ENCODE peak calls at places on chromosomes 11 and 22, in six cellular contexts. K is left ventricle myocardium inferior, Q is sciatic nerve, W is A172, A is endothelial cell, B is epithelial cell of esophagus. O is an unnamed sample.
A peak's percentile ranks its signal among the peaks of the same experiment; 100 is the strongest.

GRCh38 chr11:105189586-105189985 is 50.0 kb upstream of the CARD18 start:
- DNase-seq in K (no peak), Q (no peak), W (no peak), A (no peak), B (peak; percentile 86), O (no peak)

GRCh38 chr11:59923813-59924212 is 14.4 kb upstream of the OOSP1 start:
- DNase-seq in K (no peak), Q (no peak), W (no peak), A (peak; percentile 6), B (no peak), O (no peak)

GRCh38 chr11:112049777-112050176 is 24.0 kb downstream of the PIH1D2 start:
- DNase-seq in K (no peak), Q (no peak), W (no peak), A (no peak), B (peak; percentile 75), O (no peak)

GRCh38 chr11:63985812-63986155 is 454 bp upstream of the OTUB1 start:
- DNase-seq in K (no peak), Q (no peak), W (no peak), A (no peak), B (no peak), O (no peak)

GRCh38 chr11:46391578-46392420 is at the start of gene CHRM4:
- DNase-seq in K (no peak), Q (no peak), W (no peak), A (peak; percentile 64), B (no peak), O (no peak)

GRCh38 chr22:45997077-45997774 is 20.3 kb upstream of the WNT7B start:
- DNase-seq in K (peak; percentile 95), Q (peak; percentile 90), W (peak; percentile 91), A (peak; percentile 44), B (peak; percentile 43), O (peak; percentile 94)

GRCh38 chr11:64447717-64448598 is 89.0 kb downstream of the RPS6KA4 start:
- DNase-seq in K (peak; percentile 22), Q (peak; percentile 27), W (peak; percentile 13), A (no peak), B (no peak), O (peak; percentile 2)

GRCh38 chr22:50205781-50206569 is 5.2 kb downstream of the SELENOO start:
- DNase-seq in K (no peak), Q (no peak), W (no peak), A (no peak), B (no peak), O (no peak)

GRCh38 chr11:66237867-66238266 is 30.6 kb upstream of the RAB1B start:
- DNase-seq in K (no peak), Q (no peak), W (no peak), A (no peak), B (no peak), O (no peak)

GRCh38 chr11:1054143-1055108 is 17.9 kb upstream of the MUC6 start:
- DNase-seq in K (no peak), Q (peak; percentile 49), W (peak; percentile 49), A (no peak), B (no peak), O (no peak)

GRCh38 chr11:68715685-68716084 is 31.3 kb downstream of the GAL start:
- DNase-seq in K (no peak), Q (no peak), W (no peak), A (no peak), B (no peak), O (no peak)

GRCh38 chr11:85898456-85898855 is 43.3 kb downstream of the CCDC83 start:
- DNase-seq in K (no peak), Q (no peak), W (no peak), A (no peak), B (no peak), O (no peak)

GRCh38 chr11:3126207-3126865 is 38.8 kb downstream of the OSBPL5 start:
- DNase-seq in K (peak; percentile 49), Q (peak; percentile 57), W (no peak), A (peak; percentile 43), B (peak; percentile 42), O (no peak)

GRCh38 chr22:28129319-28129962 is 210.4 kb upstream of the PITPNB start:
- DNase-seq in K (no peak), Q (no peak), W (no peak), A (no peak), B (no peak), O (no peak)

GRCh38 chr11:71485466-71485865 is 32.5 kb downstream of the NADSYN1 start:
- DNase-seq in K (no peak), Q (peak; percentile 33), W (no peak), A (no peak), B (no peak), O (no peak)

GRCh38 chr22:32261306-32261705 is 6.2 kb upstream of the SLC5A4 start:
- DNase-seq in K (no peak), Q (no peak), W (no peak), A (no peak), B (no peak), O (no peak)

GRCh38 chr22:17964153-17964552 is 60.2 kb downstream of the MICAL3 start:
- DNase-seq in K (no peak), Q (no peak), W (no peak), A (no peak), B (no peak), O (peak; percentile 47)

GRCh38 chr11:72378704-72379383 is 55.5 kb downstream of the CLPB start:
- DNase-seq in K (peak; percentile 69), Q (peak; percentile 70), W (no peak), A (no peak), B (no peak), O (peak; percentile 42)

GRCh38 chr11:15113381-15113780 is 1.3 kb upstream of the INSC start:
- DNase-seq in K (no peak), Q (no peak), W (no peak), A (no peak), B (no peak), O (no peak)

GRCh38 chr11:32334822-32335221 is 100.5 kb downstream of the WT1 start:
- DNase-seq in K (no peak), Q (no peak), W (no peak), A (no peak), B (peak; percentile 24), O (no peak)

GRCh38 chr22:19291218-19291579 is 320 bp downstream of the CLTCL1 start:
- DNase-seq in K (peak; percentile 47), Q (peak; percentile 73), W (no peak), A (peak; percentile 49), B (peak; percentile 34), O (no peak)

GRCh38 chr11:32105871-32106312 is 15.0 kb downstream of the RCN1 start:
- DNase-seq in K (no peak), Q (no peak), W (no peak), A (no peak), B (no peak), O (no peak)

GRCh38 chr11:41660585-41660984 is 201.1 kb upstream of the LRRC4C start:
- DNase-seq in K (no peak), Q (no peak), W (no peak), A (peak; percentile 23), B (no peak), O (no peak)

GRCh38 chr22:46125816-46126770 is 24.2 kb upstream of the PPARA start:
- DNase-seq in K (no peak), Q (no peak), W (no peak), A (no peak), B (no peak), O (no peak)

GRCh38 chr11:66070604-66071325 is 693 bp downstream of the PACS1 start:
- DNase-seq in K (peak; percentile 68), Q (peak; percentile 82), W (no peak), A (peak; percentile 47), B (peak; percentile 53), O (no peak)

GRCh38 chr11:81071641-81072040 is 1630.8 kb upstream of the TENM4 start:
- DNase-seq in K (no peak), Q (no peak), W (no peak), A (no peak), B (peak; percentile 81), O (no peak)

GRCh38 chr11:9320047-9320446 is 5.7 kb upstream of the TMEM41B start:
- DNase-seq in K (no peak), Q (no peak), W (no peak), A (no peak), B (peak; percentile 44), O (no peak)

GRCh38 chr11:31818874-31819331 is 7.8 kb upstream of the PAX6 start:
- DNase-seq in K (no peak), Q (no peak), W (no peak), A (no peak), B (no peak), O (no peak)

GRCh38 chr11:27233654-27234042 is 129.4 kb downstream of the CCDC34 start:
- DNase-seq in K (no peak), Q (no peak), W (no peak), A (no peak), B (no peak), O (no peak)

GRCh38 chr11:18010977-18011586 is 1.8 kb downstream of the SERGEF start:
- DNase-seq in K (no peak), Q (no peak), W (no peak), A (no peak), B (no peak), O (no peak)

GRCh38 chr22:29715240-29715639 is 4.6 kb upstream of the CABP7 start:
- DNase-seq in K (no peak), Q (no peak), W (no peak), A (no peak), B (no peak), O (no peak)

GRCh38 chr11:133038850-133039249 is 493.5 kb downstream of the OPCML start:
- DNase-seq in K (no peak), Q (no peak), W (no peak), A (no peak), B (peak; percentile 10), O (no peak)

GRCh38 chr22:22348127-22348814 is 103.7 kb downstream of the VPREB1 start:
- DNase-seq in K (no peak), Q (no peak), W (no peak), A (peak; percentile 30), B (peak; percentile 7), O (no peak)